ENCODE peak calls at places on chromosomes 12 and 14, in four cellular contexts. E is body of pancreas, L is PC-3, Z is ascending aorta. B is an unnamed sample. For H3K27me3, the result is how much of the 10 kb centered on the place peaks cover.

GRCh38 chr12:95532851-95533250 is 18.4 kb downstream of the USP44 start:
- DNase-seq in L (peak), Z (no peak), E (no peak), B (no peak)

GRCh38 chr12:124837958-124838803 is 25.5 kb downstream of the SCARB1 start:
- DNase-seq in E (peak), L (peak), Z (no peak), B (peak)

GRCh38 chr12:57372233-57372632 is 58.6 kb downstream of the R3HDM2 start:
- DNase-seq in Z (no peak), E (peak), L (no peak), B (no peak)

GRCh38 chr12:129193263-129193871 is 340.1 kb downstream of the GLT1D1 start:
- DNase-seq in Z (no peak), L (peak), E (peak), B (no peak)

GRCh38 chr12:75130811-75131210 is 78.8 kb downstream of the KCNC2 start:
- DNase-seq in E (no peak), Z (no peak), L (no peak), B (no peak)

GRCh38 chr14:56702515-56702914 is 107.8 kb downstream of the OTX2 start:
- DNase-seq in L (no peak), E (no peak), Z (no peak), B (no peak)

GRCh38 chr12:42091769-42092168 is 52.9 kb downstream of the GXYLT1 start:
- DNase-seq in Z (no peak), L (no peak), E (no peak), B (no peak)

GRCh38 chr14:75050852-75051555 is at the start of gene MLH3:
- DNase-seq in L (peak), Z (peak), E (peak), B (peak)

GRCh38 chr12:69254046-69254445 is 14.7 kb downstream of the CPSF6 start:
- DNase-seq in L (peak), E (no peak), Z (no peak), B (no peak)

GRCh38 chr12:25960176-25960575 is 1.7 kb downstream of the RASSF8 start:
- DNase-seq in L (peak), E (peak), Z (no peak), B (no peak)

GRCh38 chr14:34931206-34931605 is 51.6 kb upstream of the SRP54 start:
- DNase-seq in L (peak), E (no peak), Z (no peak), B (no peak)

GRCh38 chr12:94660436-94660835 is 10.1 kb upstream of the TMCC3 start:
- DNase-seq in E (no peak), Z (no peak), L (no peak), B (no peak)

GRCh38 chr14:31080489-31080888 is 54.3 kb upstream of the STRN3 start:
- DNase-seq in L (no peak), E (no peak), Z (no peak), B (no peak)

GRCh38 chr12:100229036-100229635 is 28.5 kb downstream of the ACTR6 start:
- DNase-seq in L (peak), Z (no peak), E (no peak), B (no peak)

GRCh38 chr12:1842905-1843640 is 22.7 kb downstream of the LRTM2 start:
- DNase-seq in E (no peak), L (no peak), Z (no peak), B (no peak)

GRCh38 chr14:69040343-69040742 is 61.2 kb upstream of the ACTN1 start:
- DNase-seq in L (no peak), Z (no peak), E (no peak), B (no peak)

GRCh38 chr14:69612014-69612758 is 790 bp downstream of the SUSD6 start:
- DNase-seq in E (peak), L (peak), Z (no peak), B (no peak)

GRCh38 chr12:118126119-118126757 is 9.7 kb upstream of the PEBP1 start:
- DNase-seq in L (no peak), E (peak), Z (no peak), B (peak)

GRCh38 chr12:121942145-121942718 is 23.8 kb downstream of the CFAP251 start:
- DNase-seq in L (no peak), Z (no peak), E (no peak), B (no peak)

GRCh38 chr14:67428501-67429031 is 16.6 kb upstream of the PLEK2 start:
- DNase-seq in Z (no peak), E (peak), L (peak), B (no peak)

GRCh38 chr14:69280746-69281291 is 20.9 kb downstream of the GALNT16 start:
- DNase-seq in Z (no peak), E (no peak), L (no peak), B (no peak)

GRCh38 chr14:68736519-68736918 is 56.3 kb downstream of the ZFP36L1 start:
- DNase-seq in L (no peak), Z (no peak), E (no peak), B (no peak)

GRCh38 chr12:87202189-87202588 is 827.0 kb downstream of the C12orf50 start:
- DNase-seq in L (no peak), Z (no peak), E (no peak), B (no peak)

GRCh38 chr12:19893514-19893913 is 454.2 kb downstream of the AEBP2 start:
- DNase-seq in L (peak), E (no peak), Z (no peak), B (no peak)

GRCh38 chr12:52235822-52236291 is 2.8 kb downstream of the KRT7 start:
- DNase-seq in E (peak), L (peak), Z (no peak), B (no peak)

GRCh38 chr12:129002447-129002846 is 149.2 kb downstream of the GLT1D1 start:
- DNase-seq in E (no peak), L (no peak), Z (no peak), B (no peak)

GRCh38 chr14:25349269-25349668 is 299.3 kb upstream of the STXBP6 start:
- DNase-seq in Z (no peak), E (no peak), L (no peak), B (no peak)

GRCh38 chr12:108899145-108899544 is 19.3 kb downstream of the DAO start:
- DNase-seq in L (no peak), E (no peak), Z (no peak), B (no peak)

GRCh38 chr12:105928436-105928835 is 210.3 kb downstream of the NUAK1 start:
- DNase-seq in Z (no peak), E (peak), L (peak), B (peak)

GRCh38 chr14:52091913-52092312 is 23.1 kb upstream of the NID2 start:
- DNase-seq in Z (no peak), E (no peak), L (no peak), B (no peak)

GRCh38 chr12:118120579-118121363 is 15.2 kb upstream of the PEBP1 start:
- DNase-seq in L (peak), Z (no peak), E (peak), B (peak)

GRCh38 chr12:62817556-62818271 is 117.2 kb downstream of the PPM1H start:
- DNase-seq in Z (no peak), E (no peak), L (no peak), B (no peak)

GRCh38 chr12:4526923-4527546 is 11.7 kb upstream of the RAD51AP1 start:
- DNase-seq in Z (no peak), E (no peak), L (peak), B (no peak)

GRCh38 chr12:968561-968960 is 19.1 kb upstream of the RAD52 start:
- DNase-seq in E (no peak), Z (no peak), L (no peak), B (no peak)

GRCh38 chr14:101400815-101401214 is 160.5 kb upstream of the DIO3 start:
- DNase-seq in E (no peak), Z (no peak), L (no peak), B (no peak)

GRCh38 chr12:120119395-120119973 is 2.9 kb upstream of the RAB35 start:
- DNase-seq in L (peak), Z (no peak), E (no peak), B (no peak)

GRCh38 chr14:99991306-99991705 is 73.9 kb upstream of the EVL start:
- DNase-seq in L (no peak), Z (no peak), E (no peak), B (no peak)
- H3K4me3 ChIP-seq in L (no peak), Z (no peak), E (no peak), B (no peak)

DNA sequence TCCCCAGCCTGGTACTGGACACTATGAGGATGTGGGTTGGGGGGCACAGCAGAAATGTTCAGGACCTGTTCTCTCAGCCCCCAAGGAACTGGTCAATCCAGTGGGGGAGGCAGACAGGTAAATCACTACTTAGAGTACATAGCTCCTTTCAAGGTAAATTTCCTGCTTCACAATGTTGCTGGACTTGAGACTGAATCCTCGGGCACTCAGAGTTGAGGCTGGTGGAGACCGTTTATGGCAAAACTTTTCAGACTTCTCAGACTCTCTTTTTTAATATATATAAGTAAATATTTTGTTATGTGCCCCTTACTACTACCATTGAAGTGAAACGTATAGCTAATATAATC is 483 bp upstream of the SERPINA10 start:
- DNase-seq in E (no peak), L (no peak), Z (no peak), B (no peak)
- H3K27me3 ChIP-seq in E (under half), L (under half), Z (under half), B (under half)

DNA sequence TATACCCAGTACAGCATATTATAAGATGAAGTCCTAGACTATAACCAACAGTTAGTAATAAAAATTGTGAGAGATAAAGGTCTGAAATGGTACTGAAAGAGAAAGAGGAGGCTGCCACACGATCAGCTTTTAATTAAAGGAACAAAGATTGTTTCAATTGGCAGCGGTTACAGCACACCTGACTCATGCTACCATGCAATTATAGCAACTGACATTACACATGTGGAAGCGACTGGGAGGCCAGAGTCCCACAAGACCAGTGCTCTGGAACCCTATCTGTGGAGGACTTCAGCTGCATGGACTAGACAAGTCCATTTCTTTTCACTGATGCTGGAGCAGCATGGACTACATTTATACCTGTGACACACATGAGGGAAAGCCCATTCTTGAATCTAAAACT is 55.2 kb downstream of the SEL1L start:
- DNase-seq in L (no peak), E (no peak), Z (no peak), B (no peak)
- H3K4me3 ChIP-seq in L (no peak), E (no peak), Z (no peak), B (no peak)

DNA sequence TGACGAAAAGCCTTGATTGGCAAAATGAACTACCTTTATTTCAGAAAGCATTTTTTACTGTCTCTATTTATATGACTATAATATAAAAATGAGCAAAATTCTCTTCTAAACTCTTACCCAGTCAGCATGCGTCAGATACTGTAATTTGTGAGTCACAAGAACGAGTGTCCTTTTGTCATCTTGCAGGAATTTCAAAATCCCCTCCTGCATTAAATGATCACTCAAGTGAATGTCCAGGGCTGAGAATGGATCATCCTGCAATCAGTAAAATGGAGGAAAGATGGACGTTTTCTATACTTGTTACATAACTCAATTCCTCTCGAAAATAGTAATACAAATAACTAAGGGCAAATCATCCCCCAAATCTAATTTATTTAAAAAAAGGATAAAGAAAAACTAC is 77.7 kb upstream of the KCNJ8 start:
- DNase-seq in E (no peak), L (peak), Z (no peak), B (no peak)
- H3K27me3 ChIP-seq in E (under half), L (under half), Z (under half), B (under half)

DNA sequence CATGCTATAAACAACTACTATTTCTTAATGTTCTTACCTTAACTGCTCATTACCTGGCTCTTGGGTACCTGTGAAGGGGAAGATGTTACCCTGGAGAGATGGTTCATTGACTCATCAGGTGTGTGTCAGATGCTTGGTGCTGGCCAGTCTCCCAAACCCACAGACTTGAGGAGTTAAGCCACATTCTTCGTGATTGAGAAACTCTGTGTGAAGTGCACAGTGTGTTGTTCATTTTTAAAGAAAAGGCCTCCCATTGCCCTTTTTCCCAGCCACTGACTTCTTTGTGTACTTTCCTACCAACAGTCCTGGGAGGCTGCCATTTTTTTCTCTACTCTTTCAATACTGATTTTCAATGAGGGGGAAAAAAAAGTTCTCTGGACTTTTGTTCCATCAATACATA is 3.2 kb downstream of the MGST1 start:
- DNase-seq in E (peak), L (peak), Z (no peak), B (peak)
- H3K4me3 ChIP-seq in E (no peak), L (peak), Z (no peak), B (no peak)

B was measured in lung.